ENCODE peak calls at places on chromosomes 2 and 18, in eight cellular contexts. One of them, this sample, is unnamed.

GRCh38 chr18:9619545-9619944 is 5.2 kb upstream of the PPP4R1 start:
- DNase-seq in HuH-7: no peak
- DNase-seq in GM20000: no peak
- DNase-seq in dorsolateral prefrontal cortex: no peak
- DNase-seq in Right ventricle myocardium superior: no peak
- DNase-seq in non-pigmented ciliary epithelial cell: peak
- DNase-seq in posterior cingulate gyrus: no peak
- DNase-seq in lower leg skin: no peak
- DNase-seq in this sample: no peak

GRCh38 chr2:187499941-187500532 is 52.0 kb upstream of the CALCRL start:
- DNase-seq in lower leg skin: peak
- DNase-seq in posterior cingulate gyrus: peak
- DNase-seq in GM20000: peak
- DNase-seq in HuH-7: no peak
- DNase-seq in Right ventricle myocardium superior: peak
- DNase-seq in non-pigmented ciliary epithelial cell: no peak
- DNase-seq in dorsolateral prefrontal cortex: peak
- DNase-seq in this sample: no peak

GRCh38 chr18:41974661-41975286 is 19.7 kb downstream of the PIK3C3 start:
- DNase-seq in lower leg skin: no peak
- DNase-seq in Right ventricle myocardium superior: no peak
- DNase-seq in dorsolateral prefrontal cortex: no peak
- DNase-seq in HuH-7: no peak
- DNase-seq in GM20000: no peak
- DNase-seq in posterior cingulate gyrus: no peak
- DNase-seq in non-pigmented ciliary epithelial cell: no peak
- DNase-seq in this sample: no peak

GRCh38 chr2:79191816-79192215 is 32.3 kb upstream of the REG3A start:
- DNase-seq in GM20000: no peak
- DNase-seq in non-pigmented ciliary epithelial cell: no peak
- DNase-seq in Right ventricle myocardium superior: no peak
- DNase-seq in HuH-7: no peak
- DNase-seq in posterior cingulate gyrus: no peak
- DNase-seq in dorsolateral prefrontal cortex: no peak
- DNase-seq in lower leg skin: no peak
- DNase-seq in this sample: no peak

GRCh38 chr2:84223191-84223590 is 235.9 kb downstream of the SUCLG1 start:
- DNase-seq in GM20000: no peak
- DNase-seq in Right ventricle myocardium superior: no peak
- DNase-seq in dorsolateral prefrontal cortex: no peak
- DNase-seq in HuH-7: no peak
- DNase-seq in posterior cingulate gyrus: no peak
- DNase-seq in non-pigmented ciliary epithelial cell: no peak
- DNase-seq in lower leg skin: no peak
- DNase-seq in this sample: no peak

GRCh38 chr2:42192642-42193566 is 23.8 kb downstream of the EML4 start:
- DNase-seq in GM20000: no peak
- DNase-seq in posterior cingulate gyrus: no peak
- DNase-seq in HuH-7: no peak
- DNase-seq in Right ventricle myocardium superior: no peak
- DNase-seq in dorsolateral prefrontal cortex: no peak
- DNase-seq in lower leg skin: no peak
- DNase-seq in non-pigmented ciliary epithelial cell: no peak
- DNase-seq in this sample: no peak

GRCh38 chr18:30175061-30175574 is 867.4 kb downstream of the DSC3 start:
- DNase-seq in Right ventricle myocardium superior: no peak
- DNase-seq in non-pigmented ciliary epithelial cell: no peak
- DNase-seq in HuH-7: peak
- DNase-seq in lower leg skin: no peak
- DNase-seq in GM20000: no peak
- DNase-seq in posterior cingulate gyrus: peak
- DNase-seq in dorsolateral prefrontal cortex: no peak
- DNase-seq in this sample: no peak

GRCh38 chr18:55515946-55516710 is 71.9 kb downstream of the TCF4 start:
- DNase-seq in posterior cingulate gyrus: no peak
- DNase-seq in GM20000: no peak
- DNase-seq in dorsolateral prefrontal cortex: no peak
- DNase-seq in non-pigmented ciliary epithelial cell: no peak
- DNase-seq in HuH-7: no peak
- DNase-seq in lower leg skin: no peak
- DNase-seq in Right ventricle myocardium superior: no peak
- DNase-seq in this sample: no peak

GRCh38 chr2:160225722-160226121 is 25.6 kb upstream of the ITGB6 start:
- DNase-seq in lower leg skin: no peak
- DNase-seq in HuH-7: no peak
- DNase-seq in Right ventricle myocardium superior: no peak
- DNase-seq in GM20000: no peak
- DNase-seq in posterior cingulate gyrus: no peak
- DNase-seq in dorsolateral prefrontal cortex: no peak
- DNase-seq in non-pigmented ciliary epithelial cell: no peak
- DNase-seq in this sample: no peak

GRCh38 chr2:56522605-56523089 is 338.9 kb downstream of the CCDC85A start:
- DNase-seq in Right ventricle myocardium superior: peak
- DNase-seq in posterior cingulate gyrus: no peak
- DNase-seq in dorsolateral prefrontal cortex: no peak
- DNase-seq in non-pigmented ciliary epithelial cell: no peak
- DNase-seq in GM20000: no peak
- DNase-seq in HuH-7: no peak
- DNase-seq in lower leg skin: no peak
- DNase-seq in this sample: no peak

GRCh38 chr2:232432598-232433184 is 23.3 kb upstream of the ALPI start:
- DNase-seq in dorsolateral prefrontal cortex: no peak
- DNase-seq in GM20000: no peak
- DNase-seq in non-pigmented ciliary epithelial cell: no peak
- DNase-seq in Right ventricle myocardium superior: peak
- DNase-seq in HuH-7: no peak
- DNase-seq in posterior cingulate gyrus: peak
- DNase-seq in lower leg skin: no peak
- DNase-seq in this sample: no peak

GRCh38 chr2:27765621-27766286 is 5.8 kb upstream of the MRPL33 start:
- DNase-seq in lower leg skin: no peak
- DNase-seq in Right ventricle myocardium superior: peak
- DNase-seq in GM20000: peak
- DNase-seq in dorsolateral prefrontal cortex: peak
- DNase-seq in posterior cingulate gyrus: peak
- DNase-seq in non-pigmented ciliary epithelial cell: no peak
- DNase-seq in HuH-7: no peak
- DNase-seq in this sample: peak

GRCh38 chr2:57842531-57842930 is 204.1 kb upstream of the VRK2 start:
- DNase-seq in GM20000: no peak
- DNase-seq in dorsolateral prefrontal cortex: no peak
- DNase-seq in lower leg skin: no peak
- DNase-seq in HuH-7: no peak
- DNase-seq in posterior cingulate gyrus: no peak
- DNase-seq in Right ventricle myocardium superior: no peak
- DNase-seq in non-pigmented ciliary epithelial cell: no peak
- DNase-seq in this sample: no peak

GRCh38 chr2:191014653-191015020 is 666 bp upstream of the STAT1 start:
- DNase-seq in HuH-7: no peak
- DNase-seq in non-pigmented ciliary epithelial cell: no peak
- DNase-seq in GM20000: no peak
- DNase-seq in posterior cingulate gyrus: no peak
- DNase-seq in Right ventricle myocardium superior: no peak
- DNase-seq in lower leg skin: no peak
- DNase-seq in dorsolateral prefrontal cortex: no peak
- DNase-seq in this sample: no peak

GRCh38 chr2:28082131-28082530 is 191.6 kb downstream of the BABAM2 start:
- DNase-seq in non-pigmented ciliary epithelial cell: peak
- DNase-seq in HuH-7: no peak
- DNase-seq in lower leg skin: no peak
- DNase-seq in dorsolateral prefrontal cortex: no peak
- DNase-seq in Right ventricle myocardium superior: no peak
- DNase-seq in GM20000: no peak
- DNase-seq in posterior cingulate gyrus: no peak
- DNase-seq in this sample: no peak

GRCh38 chr2:190678444-190679162 is 29.7 kb downstream of the NAB1 start:
- DNase-seq in posterior cingulate gyrus: no peak
- DNase-seq in dorsolateral prefrontal cortex: no peak
- DNase-seq in GM20000: peak
- DNase-seq in Right ventricle myocardium superior: no peak
- DNase-seq in HuH-7: no peak
- DNase-seq in non-pigmented ciliary epithelial cell: peak
- DNase-seq in lower leg skin: no peak
- DNase-seq in this sample: no peak

GRCh38 chr2:200765139-200765951 is 46.4 kb upstream of the BZW1 start:
- DNase-seq in GM20000: no peak
- DNase-seq in posterior cingulate gyrus: no peak
- DNase-seq in lower leg skin: no peak
- DNase-seq in Right ventricle myocardium superior: no peak
- DNase-seq in dorsolateral prefrontal cortex: no peak
- DNase-seq in non-pigmented ciliary epithelial cell: peak
- DNase-seq in HuH-7: no peak
- DNase-seq in this sample: no peak

GRCh38 chr2:238924496-238925195 is 76.8 kb downstream of the TWIST2 start:
- DNase-seq in non-pigmented ciliary epithelial cell: no peak
- DNase-seq in Right ventricle myocardium superior: no peak
- DNase-seq in dorsolateral prefrontal cortex: peak
- DNase-seq in posterior cingulate gyrus: no peak
- DNase-seq in GM20000: no peak
- DNase-seq in lower leg skin: no peak
- DNase-seq in HuH-7: no peak
- DNase-seq in this sample: no peak

GRCh38 chr2:46187112-46187618 is 110.0 kb upstream of the EPAS1 start:
- DNase-seq in dorsolateral prefrontal cortex: no peak
- DNase-seq in HuH-7: no peak
- DNase-seq in lower leg skin: peak
- DNase-seq in posterior cingulate gyrus: no peak
- DNase-seq in Right ventricle myocardium superior: peak
- DNase-seq in non-pigmented ciliary epithelial cell: no peak
- DNase-seq in GM20000: peak
- DNase-seq in this sample: no peak

GRCh38 chr2:23507267-23508065 is 122.5 kb downstream of the KLHL29 start:
- DNase-seq in dorsolateral prefrontal cortex: no peak
- DNase-seq in lower leg skin: no peak
- DNase-seq in Right ventricle myocardium superior: no peak
- DNase-seq in HuH-7: no peak
- DNase-seq in non-pigmented ciliary epithelial cell: no peak
- DNase-seq in posterior cingulate gyrus: peak
- DNase-seq in GM20000: no peak
- DNase-seq in this sample: no peak

GRCh38 chr18:2223394-2223793 is 347.9 kb downstream of the METTL4 start:
- DNase-seq in HuH-7: no peak
- DNase-seq in posterior cingulate gyrus: no peak
- DNase-seq in non-pigmented ciliary epithelial cell: no peak
- DNase-seq in Right ventricle myocardium superior: no peak
- DNase-seq in dorsolateral prefrontal cortex: no peak
- DNase-seq in GM20000: no peak
- DNase-seq in lower leg skin: no peak
- DNase-seq in this sample: no peak

GRCh38 chr2:43005211-43005974 is 213.0 kb upstream of the HAAO start:
- DNase-seq in posterior cingulate gyrus: peak
- DNase-seq in non-pigmented ciliary epithelial cell: no peak
- DNase-seq in Right ventricle myocardium superior: no peak
- DNase-seq in lower leg skin: peak
- DNase-seq in GM20000: no peak
- DNase-seq in dorsolateral prefrontal cortex: peak
- DNase-seq in HuH-7: peak
- DNase-seq in this sample: no peak

GRCh38 chr2:85259101-85259590 is 68.6 kb downstream of the TGOLN2 start:
- DNase-seq in lower leg skin: no peak
- DNase-seq in HuH-7: no peak
- DNase-seq in Right ventricle myocardium superior: peak
- DNase-seq in non-pigmented ciliary epithelial cell: no peak
- DNase-seq in dorsolateral prefrontal cortex: no peak
- DNase-seq in posterior cingulate gyrus: no peak
- DNase-seq in GM20000: no peak
- DNase-seq in this sample: no peak

GRCh38 chr2:45210466-45211195 is 201.4 kb upstream of the SIX2 start:
- DNase-seq in posterior cingulate gyrus: no peak
- DNase-seq in lower leg skin: no peak
- DNase-seq in dorsolateral prefrontal cortex: no peak
- DNase-seq in HuH-7: no peak
- DNase-seq in Right ventricle myocardium superior: no peak
- DNase-seq in non-pigmented ciliary epithelial cell: no peak
- DNase-seq in GM20000: no peak
- DNase-seq in this sample: no peak

GRCh38 chr18:2891526-2892431 is 45.0 kb downstream of the EMILIN2 start:
- DNase-seq in non-pigmented ciliary epithelial cell: no peak
- DNase-seq in posterior cingulate gyrus: no peak
- DNase-seq in HuH-7: no peak
- DNase-seq in Right ventricle myocardium superior: no peak
- DNase-seq in lower leg skin: peak
- DNase-seq in dorsolateral prefrontal cortex: no peak
- DNase-seq in GM20000: no peak
- DNase-seq in this sample: no peak

GRCh38 chr2:149827585-149828156 is 240.1 kb upstream of the MMADHC start:
- DNase-seq in HuH-7: no peak
- DNase-seq in dorsolateral prefrontal cortex: no peak
- DNase-seq in GM20000: no peak
- DNase-seq in Right ventricle myocardium superior: no peak
- DNase-seq in non-pigmented ciliary epithelial cell: no peak
- DNase-seq in posterior cingulate gyrus: no peak
- DNase-seq in lower leg skin: no peak
- DNase-seq in this sample: no peak

This sample was measured in T-helper 9 cell.